ENCODE peak calls at places on chromosomes 6 and 20, in ten cellular contexts. D is keratinocyte, H is GM13976, F is transverse colon, G is activated B cell treated with CpG ODN at 0.5 μM for 24 hours, K is tibial artery, Z is WTC11, N is tibial nerve, O is RWPE1, B is ovary. A is an unnamed sample.

GRCh38 chr6:17031961-17032360 is 69.9 kb upstream of the STMND1 start:
- DNase-seq in D (no peak), H (no peak), F (no peak), G (no peak), K (no peak), Z (no peak), N (no peak), O (no peak), B (no peak), A (no peak)

GRCh38 chr6:53517021-53517420 is 27.9 kb downstream of the GCLC start:
- DNase-seq in D (no peak), H (no peak), F (no peak), G (no peak), K (no peak), Z (no peak), N (no peak), O (no peak), B (no peak), A (no peak)

GRCh38 chr6:40569162-40569920 is 17.8 kb downstream of the LRFN2 start:
- DNase-seq in D (no peak), H (no peak), F (no peak), G (no peak), K (no peak), Z (no peak), N (no peak), O (no peak), B (no peak), A (no peak)

GRCh38 chr20:32973077-32973717 is 31.0 kb downstream of the SUN5 start:
- DNase-seq in D (no peak), H (peak), F (no peak), G (no peak), K (no peak), Z (no peak), N (no peak), O (no peak), B (no peak), A (no peak)

GRCh38 chr20:32685541-32686529 is 12.1 kb upstream of the C20orf203 start:
- DNase-seq in D (no peak), H (no peak), F (no peak), G (no peak), K (no peak), Z (no peak), N (no peak), O (peak), B (no peak), A (no peak)

GRCh38 chr20:58699246-58700107 is 6.9 kb downstream of the NPEPL1 start:
- DNase-seq in D (no peak), H (no peak), F (peak), G (peak), K (peak), Z (peak), N (no peak), O (no peak), B (peak), A (no peak)

GRCh38 chr20:3541887-3542721 is 71.3 kb downstream of the ATRN start:
- DNase-seq in D (no peak), H (no peak), F (no peak), G (no peak), K (no peak), Z (no peak), N (no peak), O (no peak), B (no peak), A (no peak)

GRCh38 chr20:55456316-55456940 is 548.9 kb downstream of the CBLN4 start:
- DNase-seq in D (no peak), H (no peak), F (no peak), G (no peak), K (no peak), Z (no peak), N (no peak), O (peak), B (no peak), A (no peak)

GRCh38 chr6:57040011-57040410 is 6.5 kb upstream of the KIAA1586 start:
- DNase-seq in D (no peak), H (no peak), F (no peak), G (no peak), K (no peak), Z (peak), N (no peak), O (no peak), B (no peak), A (no peak)

GRCh38 chr20:32470025-32470861 is 112.1 kb downstream of the ASXL1 start:
- DNase-seq in D (no peak), H (no peak), F (peak), G (no peak), K (peak), Z (peak), N (no peak), O (no peak), B (no peak), A (no peak)

GRCh38 chr6:48826318-48826595 is 636.8 kb downstream of the MMUT start:
- DNase-seq in D (no peak), H (no peak), F (no peak), G (no peak), K (no peak), Z (no peak), N (no peak), O (no peak), B (no peak), A (no peak)

GRCh38 chr20:44683263-44684046 is 31.7 kb upstream of the CCN5 start:
- DNase-seq in D (peak), H (peak), F (peak), G (no peak), K (no peak), Z (peak), N (no peak), O (peak), B (no peak), A (peak)

GRCh38 chr6:162200036-162200435 is 527.5 kb downstream of the PRKN start:
- DNase-seq in D (no peak), H (no peak), F (no peak), G (no peak), K (no peak), Z (no peak), N (no peak), O (no peak), B (no peak), A (no peak)

GRCh38 chr6:170289971-170290305 is 940 bp downstream of the DLL1 start:
- DNase-seq in D (no peak), H (no peak), F (no peak), G (no peak), K (no peak), Z (no peak), N (no peak), O (no peak), B (no peak), A (no peak)

GRCh38 chr6:42963855-42964605 is 3.5 kb downstream of the GNMT start:
- DNase-seq in D (no peak), H (peak), F (peak), G (no peak), K (no peak), Z (peak), N (no peak), O (no peak), B (no peak), A (no peak)

GRCh38 chr6:36252005-36252404 is 17.9 kb upstream of the PNPLA1 start:
- DNase-seq in D (no peak), H (no peak), F (no peak), G (no peak), K (no peak), Z (no peak), N (no peak), O (no peak), B (no peak), A (no peak)

GRCh38 chr6:36249536-36249935 is 20.3 kb upstream of the PNPLA1 start:
- DNase-seq in D (no peak), H (no peak), F (no peak), G (no peak), K (no peak), Z (no peak), N (no peak), O (no peak), B (no peak), A (no peak)

GRCh38 chr6:36247691-36248090 is 22.2 kb upstream of the PNPLA1 start:
- DNase-seq in D (no peak), H (no peak), F (no peak), G (no peak), K (peak), Z (no peak), N (no peak), O (no peak), B (no peak), A (no peak)

GRCh38 chr6:36246511-36247268 is 23.2 kb upstream of the PNPLA1 start:
- DNase-seq in D (no peak), H (no peak), F (no peak), G (no peak), K (no peak), Z (no peak), N (no peak), O (no peak), B (no peak), A (no peak)

DNA sequence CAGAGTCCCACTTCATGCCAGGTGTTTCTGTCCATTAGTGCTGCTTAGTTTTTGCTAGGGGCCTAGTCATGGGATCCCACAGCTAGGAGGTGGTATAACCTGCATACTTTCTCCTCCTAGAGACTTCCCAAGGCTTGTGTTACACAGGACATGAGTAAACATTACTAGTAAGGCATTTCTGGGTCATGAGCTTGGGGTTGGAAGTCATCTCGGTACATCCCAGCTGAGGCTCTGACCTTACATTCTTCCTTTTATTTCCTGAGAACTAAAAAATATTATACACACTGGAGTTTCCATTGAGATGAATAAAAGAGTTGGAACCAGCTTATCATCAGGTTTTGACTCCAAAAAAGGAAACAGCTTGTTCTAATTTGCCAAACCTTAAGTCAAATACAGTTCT is 20.9 kb upstream of the PNPLA1 start:
- DNase-seq in D (no peak), H (no peak), F (no peak), G (no peak), K (no peak), Z (no peak), N (no peak), O (no peak), B (no peak), A (no peak)
- TF ChIP-seq CTCF in D (no peak), H (no peak), F (no peak), G (no peak), K (no peak), Z (no peak), N (no peak), O (no peak), B (no peak), A (no peak)

GRCh38 chr6:107360476-107360875 is 98.9 kb downstream of the PDSS2 start:
- DNase-seq in D (no peak), H (no peak), F (no peak), G (no peak), K (no peak), Z (no peak), N (no peak), O (no peak), B (no peak), A (no peak)

GRCh38 chr6:107357842-107358241 is 101.5 kb downstream of the PDSS2 start:
- DNase-seq in D (no peak), H (no peak), F (no peak), G (no peak), K (no peak), Z (no peak), N (no peak), O (no peak), B (no peak), A (no peak)

GRCh38 chr6:107362271-107362604 is 97.1 kb downstream of the PDSS2 start:
- DNase-seq in D (no peak), H (no peak), F (no peak), G (no peak), K (no peak), Z (no peak), N (no peak), O (no peak), B (no peak), A (no peak)

GRCh38 chr6:107361568-107362270 is 97.6 kb downstream of the PDSS2 start:
- DNase-seq in D (no peak), H (no peak), F (no peak), G (no peak), K (no peak), Z (no peak), N (no peak), O (no peak), B (no peak), A (no peak)
- TF ChIP-seq CTCF in D (no peak), H (no peak), F (no peak), G (no peak), K (no peak), Z (no peak), N (no peak), O (no peak), B (no peak), A (no peak)

DNA sequence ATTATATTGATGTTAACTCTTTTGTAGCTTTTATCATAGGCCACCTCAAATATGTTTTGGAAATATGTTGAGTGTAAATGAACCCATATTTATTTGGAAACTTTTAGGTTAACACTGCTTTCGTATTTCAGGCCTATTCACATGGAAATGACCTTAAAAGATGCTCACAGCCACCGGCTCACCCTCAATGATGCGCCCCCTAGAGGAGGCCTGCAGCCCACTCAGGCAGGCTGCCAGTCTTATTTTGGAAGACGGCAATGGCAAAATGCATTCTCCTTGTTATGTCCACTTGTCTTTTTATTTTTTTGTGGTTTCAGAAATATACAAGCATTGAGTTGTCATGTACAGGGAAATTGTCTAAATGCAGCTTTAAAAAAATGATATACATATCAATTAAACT is 869.7 kb downstream of the PHF3 start:
- DNase-seq in D (no peak), H (peak), F (no peak), G (no peak), K (no peak), Z (peak), N (no peak), O (no peak), B (no peak), A (no peak)
- TF ChIP-seq CTCF in D (peak), H (peak), F (no peak), G (no peak), K (no peak), Z (peak), N (no peak), O (peak), B (no peak), A (peak)

GRCh38 chr6:37741757-37742400 is 44.2 kb upstream of the MDGA1 start:
- DNase-seq in D (no peak), H (peak), F (peak), G (no peak), K (no peak), Z (peak), N (no peak), O (no peak), B (no peak), A (peak)
- TF ChIP-seq CTCF in D (peak), H (no peak), F (no peak), G (no peak), K (no peak), Z (peak), N (peak), O (no peak), B (no peak), A (peak)

DNA sequence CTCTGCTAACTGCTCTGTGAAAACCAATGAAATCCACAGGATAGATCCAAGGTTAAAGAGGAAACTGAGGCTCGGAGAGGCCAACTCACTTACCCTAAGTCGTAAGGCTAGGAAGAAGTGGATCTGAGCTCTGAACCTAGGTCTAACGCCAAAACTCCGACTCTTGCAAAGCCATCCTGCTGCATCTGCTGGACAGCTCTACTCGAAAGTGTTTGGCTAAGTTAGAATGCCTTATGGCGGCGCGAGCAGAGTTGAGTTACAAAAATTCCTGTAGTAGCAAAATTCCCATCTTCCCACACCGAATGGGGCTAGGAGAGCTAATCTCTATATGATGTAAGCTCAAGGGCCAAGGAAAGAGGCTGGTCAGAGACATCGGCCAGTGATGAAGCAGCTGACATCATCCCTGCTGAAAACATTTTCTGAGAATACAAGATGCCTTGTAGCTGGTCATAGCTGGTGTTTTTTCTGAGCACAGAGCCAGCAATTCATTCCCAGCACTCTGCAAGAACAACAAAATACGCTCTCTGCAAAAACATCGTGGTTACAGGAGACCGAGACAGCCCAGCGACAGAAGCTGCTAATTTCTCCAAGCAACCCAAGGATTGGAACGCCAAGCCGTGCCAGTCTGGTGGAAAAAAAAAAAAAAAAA is 1.8 kb downstream of the SPATA2 start:
- DNase-seq in D (no peak), H (no peak), F (no peak), G (no peak), K (no peak), Z (no peak), N (no peak), O (no peak), B (no peak), A (no peak)
- TF ChIP-seq CTCF in D (no peak), H (no peak), F (no peak), G (no peak), K (no peak), Z (no peak), N (no peak), O (no peak), B (no peak), A (no peak)

GRCh38 chr6:123393333-123393732 is 243.4 kb downstream of the TRDN start:
- DNase-seq in D (no peak), H (no peak), F (no peak), G (no peak), K (no peak), Z (no peak), N (no peak), O (no peak), B (no peak), A (no peak)
- TF ChIP-seq CTCF in D (peak), H (no peak), F (no peak), G (no peak), K (peak), Z (no peak), N (no peak), O (peak), B (no peak), A (peak)

GRCh38 chr20:47784256-47784598 is 1.1 kb downstream of the SULF2 start:
- DNase-seq in D (no peak), H (no peak), F (no peak), G (no peak), K (no peak), Z (no peak), N (no peak), O (no peak), B (no peak), A (no peak)

GRCh38 chr20:47785321-47785899 is at the start of gene SULF2:
- DNase-seq in D (no peak), H (peak), F (peak), G (peak), K (no peak), Z (peak), N (no peak), O (peak), B (peak), A (peak)

GRCh38 chr20:47784599-47785320 is 521 bp downstream of the SULF2 start:
- DNase-seq in D (no peak), H (peak), F (peak), G (no peak), K (no peak), Z (peak), N (no peak), O (peak), B (peak), A (peak)

GRCh38 chr20:47786763-47787107 is 1.5 kb upstream of the SULF2 start:
- DNase-seq in D (no peak), H (no peak), F (no peak), G (no peak), K (no peak), Z (no peak), N (no peak), O (no peak), B (no peak), A (no peak)

DNA sequence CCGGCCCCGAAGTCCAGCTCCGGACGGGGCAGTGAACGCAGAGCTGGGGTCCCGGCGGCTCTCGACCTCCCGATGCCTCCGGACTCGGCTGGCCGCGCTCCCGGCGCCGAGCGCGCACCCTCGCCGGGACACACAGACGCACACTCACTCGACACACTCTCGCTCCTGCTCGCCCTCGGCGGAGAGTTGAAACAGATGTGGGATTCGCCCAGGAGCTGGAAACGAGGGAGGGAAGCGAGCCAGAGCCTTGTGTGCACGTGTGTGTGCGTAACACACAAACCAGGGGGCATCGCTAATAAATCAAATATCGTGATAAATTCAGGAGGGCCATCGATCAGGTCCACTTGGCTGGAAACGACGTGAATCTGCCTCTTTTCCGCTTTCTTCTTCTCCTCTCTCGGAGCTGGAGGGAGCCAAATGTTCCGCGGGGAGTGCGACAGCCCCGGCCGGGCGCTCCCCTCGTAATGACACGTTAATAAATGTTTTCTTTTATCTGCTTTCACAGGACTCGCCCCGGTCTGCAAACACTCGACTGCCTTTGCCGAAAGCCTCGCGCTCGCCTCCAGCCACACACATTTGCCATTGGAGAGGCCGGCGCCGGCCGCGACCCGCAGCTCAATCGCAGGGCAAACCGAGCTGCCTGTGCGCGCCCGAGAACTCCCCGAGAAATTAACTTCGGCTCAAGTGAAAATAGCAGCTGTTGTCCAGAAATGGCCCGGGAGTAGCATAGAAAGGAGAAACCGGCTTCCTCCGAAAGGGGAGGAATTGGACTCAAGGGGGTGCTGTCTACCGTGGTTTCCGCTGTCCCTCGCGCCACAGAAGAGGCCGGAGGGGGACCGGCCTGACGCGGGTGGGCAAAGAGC is 850 bp upstream of the SULF2 start:
- DNase-seq in D (no peak), H (peak), F (peak), G (peak), K (peak), Z (peak), N (peak), O (peak), B (peak), A (peak)
- TF ChIP-seq CTCF in D (peak), H (peak), F (peak), G (no peak), K (peak), Z (peak), N (peak), O (peak), B (peak), A (peak)

A was measured in progenitor cell of endocrine pancreas.